ENCODE peak calls at places on chromosome 3, in four cellular contexts. One of them, this sample, is unnamed.

GRCh38 chr3:11668243-11669232 is 24.8 kb upstream of the VGLL4 start:
- DNase-seq in A549: no peak
- DNase-seq in AG08396: no peak
- DNase-seq in CD4-positive, alpha-beta T cell: no peak
- DNase-seq in this sample: no peak

GRCh38 chr3:9552252-9552999 is 1.2 kb downstream of the LHFPL4 start:
- DNase-seq in A549: peak
- DNase-seq in AG08396: peak
- DNase-seq in CD4-positive, alpha-beta T cell: no peak
- DNase-seq in this sample: peak

GRCh38 chr3:60226907-60227306 is 1024.3 kb downstream of the FHIT start:
- DNase-seq in A549: no peak
- DNase-seq in AG08396: no peak
- DNase-seq in CD4-positive, alpha-beta T cell: no peak
- DNase-seq in this sample: no peak

GRCh38 chr3:46713048-46713897 is 4.4 kb downstream of the PRSS50 start:
- DNase-seq in A549: no peak
- DNase-seq in AG08396: no peak
- DNase-seq in CD4-positive, alpha-beta T cell: no peak
- DNase-seq in this sample: no peak

GRCh38 chr3:21672303-21672702 is 78.7 kb downstream of the ZNF385D start:
- DNase-seq in A549: no peak
- DNase-seq in AG08396: peak
- DNase-seq in CD4-positive, alpha-beta T cell: no peak
- DNase-seq in this sample: no peak

GRCh38 chr3:66481071-66482001 is 19.5 kb downstream of the LRIG1 start:
- DNase-seq in A549: no peak
- DNase-seq in AG08396: peak
- DNase-seq in CD4-positive, alpha-beta T cell: no peak
- DNase-seq in this sample: no peak

GRCh38 chr3:179955798-179956197 is 80.9 kb downstream of the PEX5L start:
- DNase-seq in A549: no peak
- DNase-seq in AG08396: no peak
- DNase-seq in CD4-positive, alpha-beta T cell: no peak
- DNase-seq in this sample: no peak

GRCh38 chr3:5016218-5017161 is 37.3 kb downstream of the BHLHE40 start:
- DNase-seq in A549: peak
- DNase-seq in AG08396: no peak
- DNase-seq in CD4-positive, alpha-beta T cell: peak
- DNase-seq in this sample: no peak